ENCODE peak calls at places on chromosomes 16 and 17, in eight cellular contexts. A, C, V, E, G, P, U and N are unnamed samples.

GRCh38 chr17:10119203-10120112 is 78.9 kb downstream of the GAS7 start:
- DNase-seq in P (peak), U (no peak), A (peak), C (peak), G (no peak), E (no peak), V (no peak), N (peak)

GRCh38 chr17:77778636-77779524 is 179.6 kb upstream of the TNRC6C start:
- DNase-seq in A (peak), V (no peak), E (peak), P (no peak), G (no peak), U (peak), C (peak), N (no peak)

GRCh38 chr17:58587713-58588117 is 73.3 kb upstream of the MTMR4 start:
- DNase-seq in E (peak), P (peak), V (peak), A (peak), G (no peak), C (peak), U (peak), N (peak)

GRCh38 chr17:9324864-9325263 is 250.8 kb downstream of the STX8 start:
- DNase-seq in G (no peak), V (no peak), E (no peak), C (peak), A (no peak), P (peak), U (no peak), N (no peak)

GRCh38 chr16:30122621-30123160 is 329 bp downstream of the MAPK3 start:
- DNase-seq in U (no peak), V (peak), C (no peak), E (peak), A (peak), P (no peak), G (no peak), N (no peak)

GRCh38 chr17:7587420-7587786 is 2.5 kb downstream of the SOX15 start:
- DNase-seq in V (peak), U (no peak), P (no peak), A (no peak), C (no peak), E (no peak), G (no peak), N (no peak)

GRCh38 chr17:81068411-81068810 is 33.5 kb downstream of the BAIAP2 start:
- DNase-seq in C (no peak), G (no peak), V (no peak), P (no peak), U (no peak), E (no peak), A (no peak), N (no peak)

GRCh38 chr16:66901626-66902025 is 17.1 kb downstream of the CDH16 start:
- DNase-seq in U (no peak), C (no peak), G (no peak), A (no peak), V (no peak), P (no peak), E (no peak), N (no peak)

GRCh38 chr16:89906141-89907025 is 12.3 kb upstream of the MC1R start:
- DNase-seq in G (no peak), C (no peak), E (no peak), U (no peak), V (no peak), P (no peak), A (no peak), N (no peak)

GRCh38 chr17:15392326-15392739 is 50.9 kb upstream of the TEKT3 start:
- DNase-seq in V (peak), A (no peak), U (no peak), G (no peak), P (no peak), E (no peak), C (no peak), N (no peak)

GRCh38 chr17:80096531-80097306 is 4.7 kb upstream of the GAA start:
- DNase-seq in A (no peak), V (no peak), U (no peak), P (no peak), G (no peak), E (peak), C (no peak), N (no peak)

GRCh38 chr16:10497132-10498088 is 83.0 kb downstream of the EMP2 start:
- DNase-seq in E (no peak), A (no peak), U (no peak), G (no peak), C (no peak), V (no peak), P (no peak), N (no peak)